ENCODE peak calls at places on chromosomes 13 and 19, in six cellular contexts. W is dermis blood vessel endothelial cell, E is frontal cortex, R is lower leg skin, L is ovary, X is thoracic aorta. Q is an unnamed sample.
A peak's percentile ranks its signal among the peaks of the same experiment; 100 is the strongest.

GRCh38 chr19:4089400-4089908 is 22.8 kb upstream of the ZBTB7A start:
- DNase-seq in E (no peak), W (no peak), X (no peak), L (no peak), R (peak; percentile 47), Q (no peak)

GRCh38 chr19:46890423-46891170 is 29.8 kb downstream of the ARHGAP35 start:
- DNase-seq in E (no peak), R (no peak), W (no peak), L (no peak), X (no peak), Q (no peak)

GRCh38 chr13:46571189-46571901 is 18.4 kb downstream of the LRCH1 start:
- DNase-seq in X (no peak), L (no peak), W (peak; percentile 8), R (no peak), E (no peak), Q (no peak)

GRCh38 chr19:54136086-54136863 is 1.3 kb upstream of the CNOT3 start:
- DNase-seq in E (no peak), W (peak; percentile 45), R (no peak), X (no peak), L (no peak), Q (no peak)

GRCh38 chr13:26037302-26037701 is 14.5 kb downstream of the SHISA2 start:
- DNase-seq in X (no peak), R (no peak), E (no peak), L (no peak), W (peak; percentile 56), Q (peak; percentile 71)

GRCh38 chr13:110360598-110360997 is 53.5 kb downstream of the COL4A2 start:
- DNase-seq in R (no peak), W (no peak), L (no peak), X (no peak), E (no peak), Q (no peak)

GRCh38 chr13:101305981-101306411 is 110.3 kb downstream of the NALCN start:
- DNase-seq in L (no peak), X (no peak), W (no peak), E (no peak), R (no peak), Q (no peak)

GRCh38 chr13:43304945-43305344 is 281.6 kb downstream of the DNAJC15 start:
- DNase-seq in W (no peak), R (no peak), X (no peak), E (no peak), L (no peak), Q (no peak)

GRCh38 chr19:32800757-32801156 is 68.8 kb downstream of the SLC7A9 start:
- DNase-seq in E (no peak), L (no peak), X (no peak), W (no peak), R (no peak), Q (no peak)

GRCh38 chr19:50768289-50768688 is 2.0 kb upstream of the GPR32 start:
- DNase-seq in E (no peak), X (no peak), L (no peak), R (no peak), W (no peak), Q (no peak)

GRCh38 chr19:2549701-2550191 is 73.8 kb downstream of the GADD45B start:
- DNase-seq in L (peak; percentile 58), X (no peak), R (peak; percentile 94), E (peak; percentile 76), W (peak; percentile 83), Q (peak; percentile 54)

GRCh38 chr19:1773173-1773572 is 19.9 kb downstream of the ONECUT3 start:
- DNase-seq in X (no peak), L (no peak), W (no peak), E (no peak), R (no peak), Q (no peak)

GRCh38 chr19:40467007-40467565 is 285 bp downstream of the SPTBN4 start:
- DNase-seq in E (peak; percentile 64), L (peak; percentile 35), X (no peak), R (no peak), W (no peak), Q (no peak)

GRCh38 chr13:49448753-49449152 is 4.7 kb downstream of the SETDB2 start:
- DNase-seq in W (no peak), X (no peak), R (no peak), E (no peak), L (no peak), Q (no peak)

Q was measured in testis.